ENCODE peak calls at places on chromosomes 16 and 17, in six cellular contexts. K is HCT116, W is GM12878, S is prostate gland, I is breast epithelium, H is Panc1. O is an unnamed sample.

GRCh38 chr17:45639297-45639849 is 144.7 kb upstream of the CRHR1 start:
- DNase-seq in K (no peak), W (no peak), S (no peak), I (no peak), H (no peak), O (no peak)

GRCh38 chr17:43352579-43352978 is 46.2 kb upstream of the ARL4D start:
- DNase-seq in K (no peak), W (no peak), S (no peak), I (no peak), H (no peak), O (no peak)

GRCh38 chr16:27102701-27103575 is 36.2 kb downstream of the C16orf82 start:
- DNase-seq in K (no peak), W (no peak), S (no peak), I (no peak), H (no peak), O (no peak)

GRCh38 chr17:75809631-75810111 is 25.1 kb downstream of the UNK start:
- DNase-seq in K (no peak), W (no peak), S (no peak), I (no peak), H (no peak), O (no peak)

GRCh38 chr17:62630365-62631085 is 3.1 kb downstream of the MRC2 start:
- DNase-seq in K (no peak), W (no peak), S (no peak), I (no peak), H (no peak), O (no peak)

GRCh38 chr16:86725401-86725800 is 147.1 kb downstream of the FOXL1 start:
- DNase-seq in K (no peak), W (no peak), S (no peak), I (no peak), H (no peak), O (no peak)

GRCh38 chr17:17819561-17819995 is 17.2 kb downstream of the SREBF1 start:
- DNase-seq in K (no peak), W (peak), S (peak), I (peak), H (no peak), O (no peak)

GRCh38 chr16:83533193-83533592 is 274.6 kb upstream of the HSBP1 start:
- DNase-seq in K (no peak), W (no peak), S (peak), I (no peak), H (no peak), O (no peak)

GRCh38 chr17:34025179-34025551 is 229.9 kb upstream of the CCL2 start:
- DNase-seq in K (no peak), W (no peak), S (no peak), I (no peak), H (no peak), O (no peak)

GRCh38 chr17:31008374-31009035 is 37.7 kb downstream of the RNF135 start:
- DNase-seq in K (no peak), W (no peak), S (peak), I (peak), H (no peak), O (no peak)
- H3K27ac ChIP-seq in K (no peak), W (peak), S (peak), I (peak), H (peak), O (no peak)

GRCh38 chr17:81491761-81492160 is 20.8 kb downstream of the ACTG1 start:
- DNase-seq in K (no peak), W (no peak), S (no peak), I (no peak), H (no peak), O (no peak)

GRCh38 chr17:81492706-81493105 is 19.9 kb downstream of the ACTG1 start:
- DNase-seq in K (no peak), W (no peak), S (no peak), I (no peak), H (no peak), O (no peak)

GRCh38 chr17:81492202-81492601 is 20.4 kb downstream of the ACTG1 start:
- DNase-seq in K (no peak), W (no peak), S (no peak), I (no peak), H (no peak), O (no peak)

GRCh38 chr17:81493198-81494038 is 19.2 kb downstream of the ACTG1 start:
- DNase-seq in K (no peak), W (no peak), S (no peak), I (no peak), H (no peak), O (no peak)

GRCh38 chr17:81494984-81495383 is 17.6 kb downstream of the ACTG1 start:
- DNase-seq in K (no peak), W (no peak), S (no peak), I (no peak), H (no peak), O (no peak)
- H3K4me3 ChIP-seq in K (no peak), W (no peak), S (no peak), I (no peak), H (no peak), O (no peak)

GRCh38 chr17:79673517-79673916 is 57.2 kb upstream of the ENPP7 start:
- DNase-seq in K (no peak), W (no peak), S (no peak), I (no peak), H (no peak), O (no peak)

GRCh38 chr17:79672496-79672895 is 58.2 kb upstream of the ENPP7 start:
- DNase-seq in K (no peak), W (no peak), S (no peak), I (no peak), H (no peak), O (no peak)

GRCh38 chr17:79675413-79675725 is 55.4 kb upstream of the ENPP7 start:
- DNase-seq in K (no peak), W (no peak), S (no peak), I (no peak), H (no peak), O (no peak)

GRCh38 chr17:79676796-79677195 is 53.9 kb upstream of the ENPP7 start:
- DNase-seq in K (no peak), W (no peak), S (no peak), I (no peak), H (no peak), O (no peak)

DNA sequence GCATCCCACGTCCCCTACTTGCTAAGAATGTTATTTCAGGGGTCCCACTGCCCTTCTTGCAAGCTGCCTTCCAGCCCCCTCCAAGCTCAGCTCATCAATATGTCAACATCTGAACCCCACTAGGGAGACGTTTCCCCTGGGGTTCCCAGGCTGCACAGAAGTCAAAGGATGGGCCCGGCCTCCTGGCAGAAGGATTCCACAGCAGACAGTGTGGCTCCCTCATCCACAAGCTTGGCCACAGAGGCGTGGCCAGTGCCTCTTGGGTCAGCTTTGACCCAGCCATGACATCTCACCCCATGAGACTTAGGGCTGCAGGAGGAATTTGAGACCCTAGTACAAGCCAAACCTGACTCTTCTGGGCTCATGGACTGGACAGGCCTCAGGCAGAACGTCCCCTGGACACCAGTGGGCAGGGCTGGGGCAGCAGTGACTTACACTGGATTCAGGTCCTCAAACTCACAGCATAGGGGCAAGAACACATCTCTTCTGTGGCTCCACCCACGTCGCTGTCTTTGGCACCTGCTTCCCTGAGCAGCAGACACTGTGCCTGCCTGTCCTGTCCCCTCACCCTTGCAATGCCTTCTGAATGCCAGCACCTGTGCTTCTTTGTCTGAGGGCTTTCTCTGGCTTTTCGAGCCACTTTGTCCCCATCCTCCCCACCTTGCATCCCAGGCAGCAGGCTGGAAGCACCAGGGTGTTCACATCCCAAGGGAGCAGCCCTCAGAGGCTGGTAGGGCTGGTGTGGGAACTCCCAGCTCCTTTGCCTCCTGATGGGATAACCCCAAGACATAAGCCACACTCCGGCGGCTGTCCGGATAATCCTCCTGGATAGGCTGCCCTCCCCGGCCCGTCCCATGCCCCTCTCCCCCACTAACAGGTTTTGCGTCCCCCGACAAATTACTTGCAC is 56.0 kb upstream of the ENPP7 start:
- DNase-seq in K (no peak), W (no peak), S (no peak), I (no peak), H (no peak), O (no peak)
- TF ChIP-seq POLR2AphosphoS5 in K (no peak), W (no peak), S (no peak), I (no peak), H (no peak), O (no peak)

GRCh38 chr17:57548421-57549385 is 196.4 kb downstream of the CCDC182 start:
- DNase-seq in K (no peak), W (no peak), S (no peak), I (no peak), H (no peak), O (no peak)
- H3K27ac ChIP-seq in K (no peak), W (no peak), S (no peak), I (no peak), H (no peak), O (no peak)

DNA sequence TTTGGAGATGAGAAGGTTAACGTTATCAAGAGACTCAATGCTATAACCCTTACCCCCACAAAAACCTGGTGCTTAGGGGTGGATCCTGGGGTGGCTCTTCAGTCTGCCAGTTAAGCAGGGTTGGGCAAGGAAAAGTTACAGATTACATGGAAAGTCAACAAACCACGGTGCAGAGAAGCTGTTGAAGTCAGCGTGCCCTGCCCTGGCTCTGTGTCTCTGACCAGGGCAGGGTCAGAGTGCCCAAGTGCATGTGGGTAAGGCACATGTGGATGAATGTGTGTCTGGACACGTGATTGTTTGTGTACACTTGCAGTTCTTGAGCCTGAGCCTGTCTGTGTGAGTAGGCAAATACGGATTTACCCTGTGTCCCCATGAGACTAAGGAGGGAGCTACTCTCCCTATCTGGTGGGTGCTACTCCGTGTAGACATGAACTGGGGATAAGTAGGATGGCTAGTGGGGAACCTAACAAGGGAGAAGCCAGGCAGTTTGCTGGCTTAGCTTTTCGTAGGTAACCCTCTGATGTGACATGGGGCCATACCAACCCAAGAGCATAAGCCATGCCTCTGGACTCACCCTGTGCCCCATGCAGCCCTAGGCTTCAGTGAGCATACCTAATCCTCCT is 5.5 kb downstream of the IGFBP4 start:
- DNase-seq in K (no peak), W (no peak), S (no peak), I (peak), H (no peak), O (no peak)
- H3K4me3 ChIP-seq in K (no peak), W (no peak), S (no peak), I (peak), H (no peak), O (no peak)

GRCh38 chr16:57185446-57185944 is 344 bp downstream of the PSME3IP1 start:
- DNase-seq in K (no peak), W (no peak), S (peak), I (peak), H (no peak), O (no peak)

GRCh38 chr16:57184890-57185445 is 871 bp downstream of the PSME3IP1 start:
- DNase-seq in K (no peak), W (no peak), S (no peak), I (no peak), H (no peak), O (no peak)

GRCh38 chr16:57186630-57187507 is 740 bp downstream of the RSPRY1 start:
- DNase-seq in K (no peak), W (no peak), S (peak), I (no peak), H (no peak), O (no peak)

GRCh38 chr16:57187508-57187854 is 1.4 kb downstream of the RSPRY1 start:
- DNase-seq in K (no peak), W (no peak), S (no peak), I (no peak), H (no peak), O (no peak)

DNA sequence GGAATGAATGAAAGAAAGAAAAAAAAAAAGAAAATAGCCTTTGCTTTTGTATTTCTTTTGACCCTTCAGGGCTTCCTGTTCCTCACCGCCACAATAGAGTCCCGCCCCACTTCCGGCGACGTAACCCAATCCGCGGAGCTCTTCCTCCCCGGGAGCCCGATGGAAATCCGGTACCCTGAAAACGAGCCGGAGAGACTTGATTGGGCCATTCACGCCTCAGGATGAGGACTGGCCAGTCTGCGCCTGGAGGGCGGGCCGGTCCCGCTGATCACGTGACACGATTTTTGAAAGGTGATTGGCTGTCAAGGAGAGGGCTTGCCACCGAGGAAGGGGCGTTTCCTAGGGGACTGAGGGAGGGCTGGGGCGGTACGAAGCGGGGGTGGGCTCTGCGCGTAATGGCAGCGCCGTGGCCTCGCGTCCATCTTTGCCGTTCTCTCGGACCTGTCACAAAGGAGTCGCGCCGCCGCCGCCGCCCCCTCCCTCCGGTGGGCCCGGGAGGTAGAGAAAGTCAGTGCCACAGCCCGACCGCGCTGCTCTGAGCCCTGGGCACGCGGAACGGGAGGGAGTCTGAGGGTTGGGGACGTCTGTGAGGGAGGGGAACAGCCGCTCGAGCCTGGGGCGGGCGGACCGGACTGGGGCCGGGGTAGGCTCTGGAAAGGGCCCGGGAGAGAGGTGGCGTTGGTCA is at the start of the genes PSME3IP1 and RSPRY1:
- DNase-seq in K (peak), W (peak), S (peak), I (peak), H (peak), O (peak)
- TF ChIP-seq POLR2AphosphoS5 in K (peak), W (no peak), S (peak), I (peak), H (peak), O (peak)

GRCh38 chr17:63932008-63932561 is at the start of gene CD79B:
- DNase-seq in K (no peak), W (no peak), S (no peak), I (no peak), H (no peak), O (no peak)

GRCh38 chr17:63930951-63931575 is 1.1 kb downstream of the CD79B start:
- DNase-seq in K (no peak), W (no peak), S (no peak), I (peak), H (no peak), O (no peak)

GRCh38 chr17:63929860-63930766 is 2.0 kb downstream of the CD79B start:
- DNase-seq in K (no peak), W (no peak), S (peak), I (peak), H (no peak), O (no peak)

GRCh38 chr17:63934391-63935112 is 2.4 kb upstream of the CD79B start:
- DNase-seq in K (no peak), W (no peak), S (no peak), I (no peak), H (no peak), O (no peak)

GRCh38 chr17:63932721-63933120 is 590 bp upstream of the CD79B start:
- DNase-seq in K (no peak), W (no peak), S (no peak), I (no peak), H (no peak), O (no peak)
- H3K27ac ChIP-seq in K (no peak), W (peak), S (no peak), I (no peak), H (no peak), O (no peak)

DNA sequence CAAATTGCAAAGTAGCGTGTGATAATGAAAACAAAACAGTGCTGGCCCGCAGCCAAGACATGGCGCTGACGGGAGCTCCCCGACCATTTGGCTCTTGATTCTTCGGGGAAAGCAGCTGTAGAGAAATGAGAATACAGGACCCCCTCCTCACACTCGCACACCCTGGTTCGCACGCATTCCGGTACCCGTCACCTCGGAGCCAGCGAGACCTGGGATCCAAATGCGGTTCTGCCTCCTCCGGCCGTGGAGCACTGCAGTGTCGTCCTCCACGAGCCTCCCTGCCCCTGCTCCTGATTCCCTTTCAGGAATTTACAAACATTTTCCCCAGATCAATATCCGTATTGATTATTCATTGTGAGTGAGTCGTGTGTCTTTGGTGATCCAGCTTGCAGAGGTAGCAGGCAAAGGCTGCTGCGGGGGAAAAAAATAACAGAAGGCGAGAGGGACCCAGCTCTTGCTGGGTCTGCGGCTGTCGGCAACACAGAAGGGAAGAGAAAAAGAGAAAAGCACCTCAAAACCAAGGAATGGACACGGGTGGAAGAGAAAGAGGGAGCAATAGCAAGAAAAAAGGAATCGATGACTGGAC is 184.1 kb upstream of the ZFHX3 start:
- DNase-seq in K (no peak), W (no peak), S (no peak), I (no peak), H (no peak), O (no peak)
- H3K4me3 ChIP-seq in K (peak), W (no peak), S (no peak), I (no peak), H (peak), O (peak)

DNA sequence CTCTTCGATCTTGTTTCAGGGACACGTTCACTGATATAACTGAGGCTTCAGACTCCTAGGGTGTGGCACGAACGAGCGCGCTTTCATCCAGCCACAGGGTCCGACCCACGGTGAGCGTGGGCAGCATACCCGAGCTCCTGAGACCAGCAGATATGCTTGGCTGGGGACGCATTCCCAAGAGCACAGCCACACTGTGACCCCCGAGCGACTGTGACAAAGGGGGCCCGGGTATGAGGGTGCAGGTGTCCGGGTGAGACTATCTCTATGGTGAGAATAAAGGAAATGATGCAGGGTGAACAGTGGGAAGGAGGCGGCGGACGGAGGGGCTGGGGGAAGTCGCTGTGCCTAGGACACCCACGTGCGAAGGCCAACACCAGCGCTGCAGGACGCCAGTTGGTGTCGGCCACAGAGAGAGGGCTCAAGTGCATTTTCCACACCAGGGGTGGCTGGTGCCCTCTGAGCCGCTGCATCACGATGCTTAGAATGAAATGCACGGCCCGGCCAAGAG is 17.6 kb downstream of the RPH3AL start:
- DNase-seq in K (no peak), W (no peak), S (no peak), I (no peak), H (no peak), O (no peak)
- TF ChIP-seq POLR2AphosphoS5 in K (no peak), W (no peak), S (no peak), I (no peak), H (no peak), O (no peak)